ENCODE peak calls at places on chromosomes 16 and 17, in six cellular contexts. One of them, this sample, is unnamed.

GRCh38 chr16:4147236-4147635 is 31.0 kb upstream of the ADCY9 start:
- DNase-seq in A549: no peak
- DNase-seq in GM12878: no peak
- DNase-seq in K562: no peak
- DNase-seq in SK-N-SH: no peak
- DNase-seq in HepG2: no peak
- DNase-seq in this sample: no peak

GRCh38 chr17:10295728-10296343 is 77.0 kb downstream of the MYH13 start:
- DNase-seq in A549: peak; percentile 70
- DNase-seq in GM12878: peak; percentile 21
- DNase-seq in K562: peak; percentile 47
- DNase-seq in SK-N-SH: peak; percentile 49
- DNase-seq in HepG2: peak; percentile 52
- DNase-seq in this sample: peak; percentile 81

GRCh38 chr17:75191584-75191983 is 8.8 kb upstream of the SUMO2 start:
- DNase-seq in A549: no peak
- DNase-seq in GM12878: no peak
- DNase-seq in K562: peak; percentile 16
- DNase-seq in SK-N-SH: no peak
- DNase-seq in HepG2: no peak
- DNase-seq in this sample: no peak

GRCh38 chr17:77889135-77889505 is 69.4 kb upstream of the TNRC6C start:
- DNase-seq in A549: no peak
- DNase-seq in GM12878: no peak
- DNase-seq in K562: no peak
- DNase-seq in SK-N-SH: no peak
- DNase-seq in HepG2: no peak
- DNase-seq in this sample: no peak

GRCh38 chr16:85733839-85734170 is 17.1 kb downstream of the C16orf74 start:
- DNase-seq in A549: peak; percentile 33
- DNase-seq in GM12878: no peak
- DNase-seq in K562: peak; percentile 88
- DNase-seq in SK-N-SH: peak; percentile 61
- DNase-seq in HepG2: no peak
- DNase-seq in this sample: peak; percentile 91

GRCh38 chr17:34420254-34420766 is 57.3 kb upstream of the CCL1 start:
- DNase-seq in A549: peak; percentile 66
- DNase-seq in GM12878: peak; percentile 11
- DNase-seq in K562: peak; percentile 71
- DNase-seq in SK-N-SH: peak; percentile 85
- DNase-seq in HepG2: peak; percentile 31
- DNase-seq in this sample: peak; percentile 59

GRCh38 chr16:89476811-89477261 is 13.5 kb downstream of the ANKRD11 start:
- DNase-seq in A549: no peak
- DNase-seq in GM12878: peak; percentile 62
- DNase-seq in K562: no peak
- DNase-seq in SK-N-SH: no peak
- DNase-seq in HepG2: no peak
- DNase-seq in this sample: no peak

GRCh38 chr16:85554791-85555548 is 58.2 kb upstream of the GSE1 start:
- DNase-seq in A549: peak; percentile 52
- DNase-seq in GM12878: no peak
- DNase-seq in K562: peak; percentile 98
- DNase-seq in SK-N-SH: no peak
- DNase-seq in HepG2: no peak
- DNase-seq in this sample: no peak

GRCh38 chr17:38601539-38602351 is 4.0 kb downstream of the SRCIN1 start:
- DNase-seq in A549: peak; percentile 51
- DNase-seq in GM12878: no peak
- DNase-seq in K562: peak; percentile 43
- DNase-seq in SK-N-SH: peak; percentile 69
- DNase-seq in HepG2: peak; percentile 58
- DNase-seq in this sample: no peak

GRCh38 chr17:7023576-7024401 is 939 bp downstream of the BCL6B start:
- DNase-seq in A549: peak; percentile 97
- DNase-seq in GM12878: peak; percentile 81
- DNase-seq in K562: peak; percentile 95
- DNase-seq in SK-N-SH: peak; percentile 95
- DNase-seq in HepG2: no peak
- DNase-seq in this sample: peak; percentile 96

GRCh38 chr17:13582776-13583414 is 18.8 kb downstream of the HS3ST3A1 start:
- DNase-seq in A549: no peak
- DNase-seq in GM12878: no peak
- DNase-seq in K562: no peak
- DNase-seq in SK-N-SH: no peak
- DNase-seq in HepG2: no peak
- DNase-seq in this sample: no peak

GRCh38 chr17:10311131-10311530 is 61.7 kb downstream of the MYH13 start:
- DNase-seq in A549: no peak
- DNase-seq in GM12878: no peak
- DNase-seq in K562: no peak
- DNase-seq in SK-N-SH: no peak
- DNase-seq in HepG2: no peak
- DNase-seq in this sample: no peak

GRCh38 chr17:35778641-35779196 is 16.7 kb downstream of the MMP28 start:
- DNase-seq in A549: no peak
- DNase-seq in GM12878: no peak
- DNase-seq in K562: no peak
- DNase-seq in SK-N-SH: no peak
- DNase-seq in HepG2: no peak
- DNase-seq in this sample: no peak

GRCh38 chr17:14196337-14196997 is 40.2 kb downstream of the CDRT15 start:
- DNase-seq in A549: no peak
- DNase-seq in GM12878: no peak
- DNase-seq in K562: no peak
- DNase-seq in SK-N-SH: no peak
- DNase-seq in HepG2: no peak
- DNase-seq in this sample: no peak

GRCh38 chr17:16915752-16916556 is 56.0 kb downstream of the TNFRSF13B start:
- DNase-seq in A549: peak; percentile 67
- DNase-seq in GM12878: peak; percentile 17
- DNase-seq in K562: peak; percentile 48
- DNase-seq in SK-N-SH: peak; percentile 64
- DNase-seq in HepG2: peak; percentile 32
- DNase-seq in this sample: peak; percentile 41

GRCh38 chr17:61387511-61388305 is 11.9 kb upstream of the TBX2 start:
- DNase-seq in A549: no peak
- DNase-seq in GM12878: no peak
- DNase-seq in K562: no peak
- DNase-seq in SK-N-SH: no peak
- DNase-seq in HepG2: no peak
- DNase-seq in this sample: no peak

GRCh38 chr16:87056083-87056482 is 261.1 kb downstream of the C16orf95 start:
- DNase-seq in A549: peak; percentile 5
- DNase-seq in GM12878: no peak
- DNase-seq in K562: no peak
- DNase-seq in SK-N-SH: no peak
- DNase-seq in HepG2: no peak
- DNase-seq in this sample: no peak

GRCh38 chr16:1188781-1189189 is 35.9 kb downstream of the CACNA1H start:
- DNase-seq in A549: no peak
- DNase-seq in GM12878: no peak
- DNase-seq in K562: peak; percentile 76
- DNase-seq in SK-N-SH: no peak
- DNase-seq in HepG2: no peak
- DNase-seq in this sample: peak; percentile 17

GRCh38 chr16:24989417-24989978 is 25.7 kb downstream of the ARHGAP17 start:
- DNase-seq in A549: no peak
- DNase-seq in GM12878: no peak
- DNase-seq in K562: no peak
- DNase-seq in SK-N-SH: no peak
- DNase-seq in HepG2: no peak
- DNase-seq in this sample: no peak

GRCh38 chr16:48965391-48965790 is 316.2 kb downstream of the CBLN1 start:
- DNase-seq in A549: no peak
- DNase-seq in GM12878: no peak
- DNase-seq in K562: no peak
- DNase-seq in SK-N-SH: peak; percentile 59
- DNase-seq in HepG2: no peak
- DNase-seq in this sample: no peak
- TF ChIP-seq CHD2 in A549: no peak
- TF ChIP-seq CHD2 in GM12878: no peak
- TF ChIP-seq CHD2 in K562: no peak
- TF ChIP-seq CHD2 in SK-N-SH: no peak
- TF ChIP-seq CHD2 in HepG2: no peak
- TF ChIP-seq CHD2 in this sample: no peak

GRCh38 chr17:64171041-64171440 is 41.1 kb upstream of the ERN1 start:
- DNase-seq in A549: peak; percentile 16
- DNase-seq in GM12878: no peak
- DNase-seq in K562: no peak
- DNase-seq in SK-N-SH: no peak
- DNase-seq in HepG2: no peak
- DNase-seq in this sample: no peak
- TF ChIP-seq CHD2 in A549: no peak
- TF ChIP-seq CHD2 in GM12878: no peak
- TF ChIP-seq CHD2 in K562: no peak
- TF ChIP-seq CHD2 in SK-N-SH: no peak
- TF ChIP-seq CHD2 in HepG2: no peak
- TF ChIP-seq CHD2 in this sample: no peak

DNA sequence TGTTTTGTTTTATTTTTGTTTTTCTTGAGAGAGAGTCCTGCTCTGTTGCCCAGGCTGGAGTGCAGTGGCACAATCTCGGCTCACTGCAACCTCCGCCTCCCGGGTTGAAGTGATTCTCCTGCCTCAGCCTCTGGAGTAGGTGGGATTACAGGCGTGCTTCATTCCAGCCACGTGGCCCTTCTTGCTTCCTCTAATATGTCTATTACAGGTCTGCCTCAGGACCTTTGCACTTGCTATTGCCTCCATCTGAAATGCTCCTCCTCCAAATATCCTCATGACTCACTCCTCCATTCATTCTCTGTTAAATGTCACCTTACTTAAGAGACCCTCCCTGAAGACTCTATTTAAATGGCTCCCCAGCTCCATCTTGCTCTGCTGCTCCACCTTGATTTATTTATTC is 39.0 kb downstream of the LYRM9 start:
- DNase-seq in A549: no peak
- DNase-seq in GM12878: no peak
- DNase-seq in K562: no peak
- DNase-seq in SK-N-SH: no peak
- DNase-seq in HepG2: no peak
- DNase-seq in this sample: no peak
- TF ChIP-seq CHD2 in A549: no peak
- TF ChIP-seq CHD2 in GM12878: no peak
- TF ChIP-seq CHD2 in K562: no peak
- TF ChIP-seq CHD2 in SK-N-SH: no peak
- TF ChIP-seq CHD2 in HepG2: no peak
- TF ChIP-seq CHD2 in this sample: no peak

GRCh38 chr16:2481676-2482075 is 6.7 kb downstream of the TBC1D24 start:
- DNase-seq in A549: no peak
- DNase-seq in GM12878: no peak
- DNase-seq in K562: no peak
- DNase-seq in SK-N-SH: no peak
- DNase-seq in HepG2: no peak
- DNase-seq in this sample: no peak
- TF ChIP-seq CHD2 in A549: no peak
- TF ChIP-seq CHD2 in GM12878: no peak
- TF ChIP-seq CHD2 in K562: no peak
- TF ChIP-seq CHD2 in SK-N-SH: no peak
- TF ChIP-seq CHD2 in HepG2: no peak
- TF ChIP-seq CHD2 in this sample: no peak

DNA sequence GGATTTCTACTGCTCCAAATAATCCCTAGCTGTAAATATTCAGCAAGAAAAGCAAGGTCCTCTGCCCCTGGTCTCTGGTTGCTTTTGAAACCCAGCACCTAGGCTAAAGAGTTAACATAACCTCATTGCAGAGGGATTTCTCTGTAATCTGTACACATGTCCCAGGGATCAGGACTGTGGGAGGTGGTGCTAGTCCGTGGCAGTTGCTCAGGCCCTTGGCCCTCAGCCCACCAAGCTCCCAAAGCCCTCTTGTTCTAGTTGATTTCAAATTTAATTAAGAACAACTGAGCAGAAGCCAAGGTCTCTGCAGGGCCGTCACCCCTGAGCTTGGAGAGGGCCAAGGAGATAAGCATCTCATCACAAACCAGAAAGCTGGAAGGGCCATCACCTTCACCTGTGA is 181.1 kb downstream of the SOX9 start:
- DNase-seq in A549: no peak
- DNase-seq in GM12878: no peak
- DNase-seq in K562: no peak
- DNase-seq in SK-N-SH: no peak
- DNase-seq in HepG2: no peak
- DNase-seq in this sample: no peak
- TF ChIP-seq CHD2 in A549: no peak
- TF ChIP-seq CHD2 in GM12878: no peak
- TF ChIP-seq CHD2 in K562: no peak
- TF ChIP-seq CHD2 in SK-N-SH: no peak
- TF ChIP-seq CHD2 in HepG2: no peak
- TF ChIP-seq CHD2 in this sample: no peak

GRCh38 chr16:7839568-7839967 is 506.9 kb downstream of the RBFOX1 start:
- DNase-seq in A549: no peak
- DNase-seq in GM12878: no peak
- DNase-seq in K562: no peak
- DNase-seq in SK-N-SH: no peak
- DNase-seq in HepG2: no peak
- DNase-seq in this sample: no peak
- TF ChIP-seq CHD2 in A549: no peak
- TF ChIP-seq CHD2 in GM12878: no peak
- TF ChIP-seq CHD2 in K562: no peak
- TF ChIP-seq CHD2 in SK-N-SH: no peak
- TF ChIP-seq CHD2 in HepG2: no peak
- TF ChIP-seq CHD2 in this sample: no peak

This sample was measured in H1.